ENCODE peak calls at places on chromosomes 3 and 15, in seven cellular contexts. J is heart right ventricle, G is GM03348, T is NCI-H748 treated with DMSO at 0.1 percent for 48 hours, Q is RPMI8226, W is DND-41, X is HFFc6. S is an unnamed sample.

GRCh38 chr3:129345971-129346370 is 67.3 kb downstream of the HMCES start:
- DNase-seq in J (no peak), G (peak), T (no peak), Q (no peak), W (no peak), X (no peak), S (no peak)

GRCh38 chr3:10770547-10770946 is 45.5 kb upstream of the SLC6A11 start:
- DNase-seq in J (no peak), G (no peak), T (no peak), Q (no peak), W (no peak), X (no peak), S (no peak)

GRCh38 chr15:96565266-96565665 is 234.8 kb downstream of the NR2F2 start:
- DNase-seq in J (no peak), G (no peak), T (no peak), Q (no peak), W (no peak), X (no peak), S (no peak)

GRCh38 chr15:98043160-98044059 is 82.9 kb downstream of the ARRDC4 start:
- DNase-seq in J (no peak), G (no peak), T (no peak), Q (no peak), W (no peak), X (no peak), S (no peak)

GRCh38 chr15:74243431-74243830 is 7.3 kb downstream of the CCDC33 start:
- DNase-seq in J (no peak), G (no peak), T (no peak), Q (no peak), W (no peak), X (no peak), S (no peak)

GRCh38 chr15:68550498-68551295 is 28.1 kb upstream of the CORO2B start:
- DNase-seq in J (peak), G (peak), T (peak), Q (peak), W (peak), X (no peak), S (no peak)

GRCh38 chr3:186193534-186194450 is 84.9 kb upstream of the ETV5 start:
- DNase-seq in J (peak), G (peak), T (no peak), Q (no peak), W (no peak), X (no peak), S (no peak)

GRCh38 chr3:14545251-14545635 is 5.1 kb upstream of the GRIP2 start:
- DNase-seq in J (no peak), G (no peak), T (no peak), Q (no peak), W (no peak), X (no peak), S (no peak)

GRCh38 chr3:170614214-170614966 is 28.5 kb upstream of the SLC7A14 start:
- DNase-seq in J (no peak), G (peak), T (no peak), Q (no peak), W (no peak), X (peak), S (peak)

GRCh38 chr15:99174567-99174966 is 69.7 kb downstream of the SYNM start:
- DNase-seq in J (peak), G (no peak), T (no peak), Q (no peak), W (no peak), X (no peak), S (no peak)

GRCh38 chr3:151501905-151502615 is 41.2 kb upstream of the IGSF10 start:
- DNase-seq in J (no peak), G (no peak), T (no peak), Q (no peak), W (no peak), X (no peak), S (no peak)

GRCh38 chr3:135865554-135865953 is 100.0 kb upstream of the PPP2R3A start:
- DNase-seq in J (no peak), G (no peak), T (no peak), Q (no peak), W (no peak), X (no peak), S (no peak)

GRCh38 chr15:65318870-65319356 is 14.4 kb downstream of the RNU5B-1 start:
- DNase-seq in J (peak), G (peak), T (peak), Q (peak), W (peak), X (peak), S (peak)

GRCh38 chr15:31037731-31038477 is 46.5 kb upstream of the MTMR10 start:
- DNase-seq in J (no peak), G (no peak), T (no peak), Q (no peak), W (no peak), X (no peak), S (no peak)

GRCh38 chr3:80519436-80519835 is 751.6 kb upstream of the ROBO1 start:
- DNase-seq in J (no peak), G (no peak), T (no peak), Q (no peak), W (no peak), X (no peak), S (no peak)

GRCh38 chr3:45105855-45106655 is 40.1 kb downstream of the CDCP1 start:
- DNase-seq in J (no peak), G (peak), T (no peak), Q (no peak), W (peak), X (peak), S (peak)

GRCh38 chr3:43363621-43364266 is 77.4 kb downstream of the SNRK start:
- DNase-seq in J (peak), G (peak), T (no peak), Q (no peak), W (no peak), X (no peak), S (no peak)

GRCh38 chr3:152745677-152746076 is 89.3 kb upstream of the P2RY1 start:
- DNase-seq in J (no peak), G (no peak), T (no peak), Q (no peak), W (no peak), X (no peak), S (no peak)

GRCh38 chr3:144893980-144894379 is 922.4 kb downstream of the DIPK2A start:
- DNase-seq in J (no peak), G (no peak), T (no peak), Q (no peak), W (no peak), X (no peak), S (no peak)

GRCh38 chr3:33883538-33884203 is 85.2 kb downstream of the PDCD6IP start:
- DNase-seq in J (no peak), G (peak), T (peak), Q (peak), W (peak), X (peak), S (peak)

GRCh38 chr3:31516757-31517156 is 16.0 kb upstream of the STT3B start:
- DNase-seq in J (no peak), G (no peak), T (no peak), Q (no peak), W (no peak), X (no peak), S (no peak)

GRCh38 chr15:62164500-62165028 is 521 bp downstream of the C2CD4B start:
- DNase-seq in J (peak), G (peak), T (no peak), Q (peak), W (no peak), X (no peak), S (no peak)

GRCh38 chr15:21267231-21267630 is 173.1 kb downstream of the POTEB3 start:
- DNase-seq in J (no peak), G (no peak), T (no peak), Q (peak), W (no peak), X (no peak), S (no peak)

GRCh38 chr3:102511168-102511567 is 76.4 kb downstream of the ZPLD1 start:
- DNase-seq in J (no peak), G (no peak), T (no peak), Q (no peak), W (no peak), X (no peak), S (no peak)

GRCh38 chr3:178112134-178112533 is 424.1 kb upstream of the KCNMB2 start:
- DNase-seq in J (no peak), G (no peak), T (no peak), Q (no peak), W (peak), X (no peak), S (no peak)

GRCh38 chr15:45200799-45201556 is 13.2 kb upstream of the SHF start:
- DNase-seq in J (peak), G (peak), T (peak), Q (peak), W (peak), X (peak), S (peak)

GRCh38 chr3:4078903-4079302 is 224.3 kb upstream of the SETMAR start:
- DNase-seq in J (no peak), G (no peak), T (no peak), Q (no peak), W (no peak), X (no peak), S (no peak)

GRCh38 chr3:167866321-167866720 is 130.8 kb downstream of the SERPINI1 start:
- DNase-seq in J (no peak), G (no peak), T (no peak), Q (no peak), W (no peak), X (no peak), S (no peak)

GRCh38 chr3:188465311-188465710 is 311.4 kb downstream of the LPP start:
- DNase-seq in J (no peak), G (no peak), T (no peak), Q (no peak), W (no peak), X (no peak), S (no peak)

GRCh38 chr3:123028233-123028828 is 768 bp upstream of the SEMA5B start:
- DNase-seq in J (no peak), G (peak), T (peak), Q (peak), W (peak), X (peak), S (peak)

S was measured in HS-5.